ENCODE peak calls at places on chromosomes 6 and 20, in ten cellular contexts. H, R, J, I, N, P, K, C, W and Z are unnamed samples.

GRCh38 chr6:57313711-57314471 is 3.5 kb upstream of the PRIM2 start:
- DNase-seq in H (peak; percentile 94), R (peak; percentile 95), J (peak; percentile 77), I (no peak), N (peak; percentile 100), P (no peak), K (no peak), C (no peak), W (no peak), Z (peak; percentile 94)

GRCh38 chr20:18541741-18542140 is 25.5 kb upstream of the SMIM26 start:
- DNase-seq in H (no peak), R (no peak), J (no peak), I (no peak), N (no peak), P (no peak), K (no peak), C (no peak), W (no peak), Z (peak; percentile 91)

GRCh38 chr6:34922177-34922663 is 33.2 kb downstream of the ANKS1A start:
- DNase-seq in H (peak; percentile 13), R (peak; percentile 47), J (no peak), I (no peak), N (peak; percentile 62), P (no peak), K (no peak), C (no peak), W (no peak), Z (peak; percentile 69)

GRCh38 chr6:143058987-143059386 is 1.7 kb upstream of the AIG1 start:
- DNase-seq in H (no peak), R (no peak), J (no peak), I (no peak), N (no peak), P (no peak), K (no peak), C (no peak), W (peak; percentile 35), Z (no peak)

GRCh38 chr6:107658920-107659879 is 164.9 kb downstream of the SCML4 start:
- DNase-seq in H (no peak), R (peak; percentile 76), J (no peak), I (no peak), N (no peak), P (no peak), K (no peak), C (no peak), W (no peak), Z (no peak)

GRCh38 chr20:46347831-46348230 is 39.5 kb upstream of the CDH22 start:
- DNase-seq in H (no peak), R (no peak), J (no peak), I (no peak), N (no peak), P (no peak), K (peak; percentile 65), C (no peak), W (no peak), Z (no peak)

GRCh38 chr6:121434037-121434770 is 1.2 kb upstream of the GJA1 start:
- DNase-seq in H (no peak), R (no peak), J (peak; percentile 31), I (no peak), N (peak; percentile 72), P (no peak), K (no peak), C (no peak), W (no peak), Z (no peak)

GRCh38 chr6:148497256-148497655 is 154.6 kb downstream of the SASH1 start:
- DNase-seq in H (no peak), R (peak; percentile 9), J (peak; percentile 49), I (no peak), N (peak; percentile 84), P (no peak), K (no peak), C (no peak), W (no peak), Z (no peak)

GRCh38 chr6:73513496-73513854 is 7.4 kb downstream of the EEF1A1 start:
- DNase-seq in H (no peak), R (peak; percentile 30), J (no peak), I (no peak), N (no peak), P (no peak), K (no peak), C (no peak), W (no peak), Z (no peak)

GRCh38 chr20:2357114-2357513 is 23.6 kb upstream of the TGM6 start:
- DNase-seq in H (no peak), R (no peak), J (no peak), I (no peak), N (no peak), P (no peak), K (no peak), C (no peak), W (no peak), Z (no peak)

DNA sequence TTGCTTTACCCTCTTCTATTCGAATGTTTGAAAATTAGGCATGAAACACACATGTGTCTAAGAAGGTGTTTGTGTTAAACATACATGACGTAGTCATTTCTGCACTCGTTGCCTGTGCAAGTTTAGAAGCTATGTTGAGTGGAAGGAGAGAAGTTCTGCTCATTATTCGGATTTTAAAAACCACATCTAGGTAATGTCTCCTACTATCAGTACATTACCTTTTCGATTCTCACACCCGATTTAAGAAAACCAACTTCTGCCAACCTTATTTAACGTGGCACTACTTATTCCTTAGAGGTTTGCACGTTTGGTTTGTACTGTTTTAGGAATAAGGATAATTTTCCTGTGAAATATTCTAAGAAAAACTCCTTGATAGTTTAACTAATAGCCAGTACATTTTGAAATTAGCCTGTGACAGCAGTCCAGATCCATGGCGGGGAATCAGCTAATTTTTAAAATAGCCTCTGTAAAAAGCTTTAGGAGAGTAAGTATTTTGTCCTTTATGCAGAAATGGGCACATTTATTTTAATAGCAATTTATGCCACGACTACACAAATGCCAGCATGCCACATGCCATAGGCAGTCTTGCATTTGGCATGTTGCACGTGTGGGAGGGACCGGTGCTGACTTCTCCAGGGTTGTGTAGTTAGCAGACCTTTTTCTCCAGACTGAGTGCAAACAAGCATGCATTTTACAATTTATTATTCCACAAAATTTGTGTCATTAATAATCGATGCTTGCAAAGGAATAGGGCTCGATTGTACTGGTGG is 6.1 kb downstream of the FOXC1 start:
- DNase-seq in H (no peak), R (no peak), J (no peak), I (no peak), N (no peak), P (no peak), K (peak; percentile 31), C (no peak), W (no peak), Z (no peak)
- H3K4me3 ChIP-seq in H (no peak overlapping the region), R (no peak overlapping the region), J (no peak overlapping the region), I (peak overlapping the region; percentile 77), N (no peak overlapping the region), P (no peak overlapping the region), K (peak overlapping the region; percentile 48), C (no peak overlapping the region), W (peak overlapping the region; percentile 80), Z (peak overlapping the region; percentile 81)

GRCh38 chr20:4780245-4780644 is 58.5 kb downstream of the PRND start:
- DNase-seq in H (no peak), R (no peak), J (no peak), I (no peak), N (no peak), P (no peak), K (no peak), C (no peak), W (no peak), Z (no peak)
- TF ChIP-seq CTCF in H (peak; percentile 11), R (peak; percentile 2), J (peak; percentile 18), I (no peak), N (no peak), P (peak; percentile 46), K (no peak), C (no peak), W (no peak), Z (no peak)

GRCh38 chr20:49813305-49813974 is 812 bp downstream of the SLC9A8 start:
- DNase-seq in H (no peak), R (no peak), J (no peak), I (no peak), N (no peak), P (no peak), K (no peak), C (no peak), W (no peak), Z (no peak)

GRCh38 chr20:49812463-49813304 is at the start of gene SLC9A8:
- DNase-seq in H (no peak), R (peak; percentile 92), J (peak; percentile 92), I (peak; percentile 92), N (peak; percentile 81), P (peak; percentile 92), K (peak; percentile 97), C (peak; percentile 91), W (peak; percentile 93), Z (peak; percentile 63)

GRCh38 chr20:49810491-49811190 is 2.0 kb upstream of the SLC9A8 start:
- DNase-seq in H (no peak), R (no peak), J (no peak), I (no peak), N (no peak), P (no peak), K (no peak), C (no peak), W (no peak), Z (no peak)

GRCh38 chr20:49811825-49812462 is 684 bp upstream of the SLC9A8 start:
- DNase-seq in H (no peak), R (peak; percentile 26), J (no peak), I (no peak), N (no peak), P (no peak), K (no peak), C (no peak), W (no peak), Z (no peak)

GRCh38 chr20:49814057-49814675 is 1.5 kb downstream of the SLC9A8 start:
- DNase-seq in H (no peak), R (no peak), J (no peak), I (no peak), N (no peak), P (no peak), K (no peak), C (no peak), W (no peak), Z (no peak)
- H3K4me3 ChIP-seq in H (no peak overlapping the region), R (peak overlapping the region; percentile 94), J (no peak overlapping the region), I (no peak overlapping the region), N (peak overlapping the region; percentile 87), P (peak overlapping the region; percentile 70), K (peak overlapping the region; percentile 79), C (no peak overlapping the region), W (no peak overlapping the region), Z (peak overlapping the region; percentile 75)

DNA sequence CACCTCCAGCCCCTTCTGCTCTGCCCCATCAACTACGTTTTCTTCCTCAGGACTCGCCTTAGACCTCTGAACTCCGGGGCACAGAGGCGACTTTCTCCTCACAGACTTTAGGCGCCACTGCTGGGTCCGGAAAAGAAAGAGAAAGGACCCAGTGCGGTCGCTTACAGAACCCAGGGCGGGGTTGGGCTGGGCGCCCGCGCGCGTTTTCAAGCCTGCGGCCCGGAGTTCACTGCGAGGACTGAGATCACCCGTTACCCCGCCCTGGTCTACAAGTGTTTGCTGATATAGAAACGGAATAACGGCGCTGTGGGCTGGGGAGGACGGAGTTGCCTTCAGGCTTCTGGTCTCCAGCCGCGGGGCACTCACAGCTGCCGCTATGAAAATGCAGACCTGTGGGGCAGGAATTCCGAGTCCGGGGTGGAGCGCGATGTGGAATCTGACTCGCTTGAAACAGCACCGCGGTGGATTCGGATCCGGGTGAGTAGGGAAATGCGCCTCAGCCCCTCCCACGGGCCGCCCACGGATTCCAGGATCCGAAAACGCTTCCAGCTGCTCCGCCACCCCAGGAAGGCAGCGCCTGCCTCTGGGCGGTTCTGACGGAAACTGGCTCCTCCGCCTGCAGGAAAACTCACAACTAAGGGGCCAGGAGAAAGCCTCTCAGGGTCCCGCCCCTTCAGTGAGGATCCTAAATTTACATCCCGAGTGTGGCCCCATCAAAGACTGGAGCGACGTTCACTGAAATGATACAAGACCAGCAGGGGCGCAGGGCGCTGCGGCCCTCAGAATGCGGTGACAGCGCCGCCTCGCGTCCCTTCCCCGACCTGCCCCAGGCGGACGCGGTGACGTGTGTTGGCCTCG is 29.4 kb downstream of the HLA-F start:
- DNase-seq in H (peak; percentile 50), R (peak; percentile 83), J (peak; percentile 91), I (peak; percentile 90), N (peak; percentile 88), P (peak; percentile 77), K (peak; percentile 95), C (peak; percentile 93), W (peak; percentile 93), Z (no peak)
- TF ChIP-seq CTCF in H (peak; percentile 95), R (peak; percentile 93), J (peak; percentile 99), I (peak; percentile 98), N (peak; percentile 99), P (peak; percentile 99), K (peak; percentile 94), C (peak; percentile 98), W (peak; percentile 89), Z (peak; percentile 98)